ENCODE peak calls at places on chromosomes 5 and 9, in nine cellular contexts. D is tibial artery, F is left lung, L is AG10803, T is upper lobe of right lung, J is HCT116, Y is SK-N-SH, E is AG04449, H is BE2C. U is an unnamed sample.
A peak's percentile ranks its signal among the peaks of the same experiment; 100 is the strongest.

GRCh38 chr5:142306077-142306502 is 18.7 kb downstream of the SPRY4 start:
- DNase-seq in D (no peak), F (no peak), L (no peak), T (no peak), J (no peak), Y (no peak), E (no peak), H (no peak), U (no peak)

GRCh38 chr9:36928210-36928609 is 105.9 kb downstream of the PAX5 start:
- DNase-seq in D (no peak), F (no peak), L (no peak), T (no peak), J (no peak), Y (no peak), E (no peak), H (no peak), U (no peak)

GRCh38 chr5:66207800-66208561 is 63.9 kb downstream of the SREK1 start:
- DNase-seq in D (no peak), F (no peak), L (peak; percentile 64), T (no peak), J (no peak), Y (no peak), E (no peak), H (no peak), U (no peak)

GRCh38 chr9:107397076-107398049 is 92.2 kb downstream of the KLF4 start:
- DNase-seq in D (no peak), F (no peak), L (peak; percentile 83), T (no peak), J (no peak), Y (no peak), E (no peak), H (no peak), U (no peak)

GRCh38 chr9:87714819-87715218 is 11.1 kb upstream of the CTSL start:
- DNase-seq in D (no peak), F (peak; percentile 43), L (peak; percentile 93), T (no peak), J (no peak), Y (no peak), E (peak; percentile 62), H (no peak), U (no peak)

GRCh38 chr9:6506571-6506970 is 93.6 kb downstream of the UHRF2 start:
- DNase-seq in D (no peak), F (no peak), L (peak; percentile 41), T (no peak), J (no peak), Y (no peak), E (no peak), H (no peak), U (no peak)

GRCh38 chr9:113687680-113688371 is 188.3 kb upstream of the ZNF618 start:
- DNase-seq in D (no peak), F (no peak), L (no peak), T (peak; percentile 47), J (no peak), Y (peak; percentile 41), E (no peak), H (no peak), U (no peak)

GRCh38 chr9:128190516-128191405 is 611 bp downstream of the CIZ1 start:
- DNase-seq in D (no peak), F (no peak), L (peak; percentile 15), T (no peak), J (no peak), Y (no peak), E (no peak), H (no peak), U (peak; percentile 72)

GRCh38 chr9:33265211-33265885 is 499 bp downstream of the CHMP5 start:
- DNase-seq in D (no peak), F (no peak), L (no peak), T (no peak), J (no peak), Y (no peak), E (no peak), H (no peak), U (no peak)

GRCh38 chr5:6431214-6432195 is 17.2 kb upstream of the UBE2QL1 start:
- DNase-seq in D (no peak), F (no peak), L (no peak), T (no peak), J (no peak), Y (no peak), E (no peak), H (no peak), U (peak; percentile 33)

GRCh38 chr9:133162802-133163558 is 734 bp downstream of the GBGT1 start:
- DNase-seq in D (peak; percentile 67), F (no peak), L (no peak), T (peak; percentile 65), J (no peak), Y (no peak), E (no peak), H (no peak), U (peak; percentile 71)

GRCh38 chr5:31469466-31469865 is 62.4 kb downstream of the DROSHA start:
- DNase-seq in D (no peak), F (no peak), L (no peak), T (no peak), J (no peak), Y (no peak), E (no peak), H (no peak), U (no peak)

GRCh38 chr5:12204761-12205160 is 300.5 kb upstream of the CTNND2 start:
- DNase-seq in D (no peak), F (no peak), L (no peak), T (no peak), J (no peak), Y (no peak), E (no peak), H (no peak), U (no peak)

GRCh38 chr5:43073597-43074546 is 33.8 kb upstream of the ANXA2R start:
- DNase-seq in D (no peak), F (no peak), L (peak; percentile 46), T (no peak), J (peak; percentile 32), Y (peak; percentile 54), E (no peak), H (peak; percentile 58), U (no peak)

GRCh38 chr9:93010056-93010455 is 48.4 kb upstream of the SUSD3 start:
- DNase-seq in D (no peak), F (no peak), L (no peak), T (peak; percentile 48), J (no peak), Y (peak; percentile 8), E (no peak), H (no peak), U (no peak)

DNA sequence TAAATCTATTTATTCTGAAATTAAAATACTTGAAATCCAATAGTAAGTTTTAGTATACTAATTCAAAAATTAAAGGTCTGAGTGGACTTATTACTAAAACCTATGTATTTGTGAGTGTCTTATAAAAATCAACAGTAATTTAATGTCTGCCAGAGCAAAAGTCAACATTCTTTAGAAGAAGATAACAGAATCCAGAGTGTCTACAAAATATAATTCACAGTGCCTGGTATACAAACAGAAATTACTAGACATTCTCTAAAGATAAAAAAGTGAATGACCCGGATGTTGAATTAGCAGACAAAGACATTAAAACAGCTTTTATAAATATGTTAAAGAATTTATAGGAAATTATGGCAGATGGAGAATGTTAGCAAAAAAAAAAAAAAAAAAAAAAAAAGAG is 22.4 kb upstream of the IRX4 start:
- DNase-seq in D (no peak), F (no peak), L (no peak), T (no peak), J (no peak), Y (no peak), E (no peak), H (no peak), U (no peak)
- H3K4me3 ChIP-seq in D (no peak overlapping the region), F (no peak overlapping the region), L (no peak overlapping the region), T (no peak overlapping the region), J (no peak overlapping the region), Y (no peak overlapping the region), E (no peak overlapping the region), H (no peak overlapping the region), U (no peak overlapping the region)

DNA sequence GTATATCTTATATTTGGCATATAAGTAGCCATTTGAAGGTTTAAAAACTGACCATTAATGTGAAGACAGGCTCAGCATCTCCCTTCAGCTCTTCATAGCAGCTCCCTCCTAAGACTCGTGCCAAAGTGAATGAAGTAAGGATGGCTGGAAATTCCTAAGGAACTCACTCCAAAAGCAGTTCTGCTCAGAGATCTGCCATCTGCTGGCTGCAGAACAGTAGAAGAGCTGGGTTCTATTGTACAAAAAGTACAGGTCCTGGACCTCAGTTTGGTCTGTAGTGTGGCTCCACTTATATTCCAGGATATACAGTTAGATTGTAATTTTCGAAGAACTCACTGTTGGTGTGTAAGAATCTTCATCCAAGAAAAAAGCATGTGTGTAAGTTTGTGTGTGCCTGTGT is 104.9 kb upstream of the RUSC2 start:
- DNase-seq in D (no peak), F (no peak), L (peak; percentile 81), T (no peak), J (no peak), Y (no peak), E (peak; percentile 34), H (no peak), U (no peak)
- TF ChIP-seq CTCF in D (peak; percentile 48), F (no peak), L (peak; percentile 82), T (peak; percentile 33), J (peak; percentile 12), Y (peak; percentile 53), E (peak; percentile 57), H (no peak), U (no peak)

DNA sequence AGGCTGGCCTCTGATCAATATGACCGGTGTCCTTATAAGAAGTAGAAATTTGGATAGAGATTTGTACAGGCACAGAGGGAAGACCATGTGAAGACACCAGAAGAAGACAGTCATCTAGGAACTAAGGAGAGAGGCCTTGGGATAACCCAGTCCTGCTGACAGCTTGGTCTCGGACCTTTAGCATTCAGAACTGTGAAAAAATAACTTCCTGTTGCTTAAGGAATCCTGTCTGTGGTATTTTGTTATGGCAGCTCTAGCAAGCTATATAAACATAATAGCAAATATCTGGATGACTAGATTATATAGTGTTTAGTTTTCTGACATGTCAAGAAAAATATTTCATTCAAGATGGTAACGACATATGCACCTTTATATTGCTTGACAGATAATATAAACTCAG is 62.2 kb downstream of the KIAA1958 start:
- DNase-seq in D (no peak), F (no peak), L (no peak), T (no peak), J (no peak), Y (no peak), E (no peak), H (no peak), U (no peak)
- H3K4me3 ChIP-seq in D (no peak overlapping the region), F (no peak overlapping the region), L (no peak overlapping the region), T (no peak overlapping the region), J (no peak overlapping the region), Y (no peak overlapping the region), E (no peak overlapping the region), H (no peak overlapping the region), U (no peak overlapping the region)

GRCh38 chr9:5428172-5428571 is 9.6 kb downstream of the PLGRKT start:
- DNase-seq in D (no peak), F (no peak), L (no peak), T (no peak), J (no peak), Y (no peak), E (no peak), H (no peak), U (no peak)

GRCh38 chr9:5427005-5427404 is 10.7 kb downstream of the PLGRKT start:
- DNase-seq in D (no peak), F (no peak), L (no peak), T (no peak), J (no peak), Y (no peak), E (no peak), H (no peak), U (no peak)

GRCh38 chr9:5428794-5429528 is 8.8 kb downstream of the PLGRKT start:
- DNase-seq in D (no peak), F (no peak), L (no peak), T (no peak), J (no peak), Y (no peak), E (no peak), H (no peak), U (no peak)

GRCh38 chr9:5422276-5422675 is 15.4 kb downstream of the PLGRKT start:
- DNase-seq in D (no peak), F (no peak), L (no peak), T (no peak), J (no peak), Y (no peak), E (no peak), H (no peak), U (no peak)

GRCh38 chr9:5425006-5425628 is 12.6 kb downstream of the PLGRKT start:
- DNase-seq in D (no peak), F (no peak), L (peak; percentile 16), T (no peak), J (no peak), Y (peak; percentile 37), E (no peak), H (no peak), U (no peak)
- TF ChIP-seq CTCF in D (peak; percentile 35), F (peak; percentile 40), L (peak; percentile 45), T (peak; percentile 54), J (peak; percentile 40), Y (peak; percentile 55), E (peak; percentile 6), H (peak; percentile 58), U (no peak)